ENCODE peak calls at places on chromosomes 2 and 18, in eight cellular contexts. A is neural progenitor cell; M is suprapubic skin; D is body of pancreas; T is sigmoid colon; Y is heart right ventricle; J is cardiac muscle cell; X is CD8-positive, alpha-beta T cell. Z is an unnamed sample.
A peak's percentile ranks its signal among the peaks of the same experiment; 100 is the strongest.

GRCh38 chr2:207767461-207768167 is 2.1 kb downstream of the FZD5 start:
- DNase-seq in Y (no peak), X (no peak), T (peak; percentile 80), D (peak; percentile 65), M (no peak), A (peak; percentile 82), J (peak; percentile 40), Z (no peak)

GRCh38 chr2:109157563-109158105 is 28.6 kb downstream of the SH3RF3 start:
- DNase-seq in A (no peak), J (no peak), Y (no peak), M (no peak), T (no peak), X (no peak), D (no peak), Z (no peak)

GRCh38 chr18:58194028-58194427 is 150.0 kb downstream of the NEDD4L start:
- DNase-seq in J (peak; percentile 57), T (no peak), D (peak; percentile 65), M (no peak), A (peak; percentile 63), X (no peak), Y (no peak), Z (no peak)

GRCh38 chr2:161709428-161709827 is 85.2 kb downstream of the SLC4A10 start:
- DNase-seq in D (no peak), Y (no peak), J (no peak), T (no peak), X (no peak), M (no peak), A (no peak), Z (no peak)

GRCh38 chr2:189014426-189015138 is 40.4 kb downstream of the COL3A1 start:
- DNase-seq in J (no peak), Y (no peak), T (no peak), M (no peak), A (no peak), D (peak; percentile 16), X (no peak), Z (no peak)

GRCh38 chr2:72915907-72916742 is 1.2 kb upstream of the EMX1 start:
- DNase-seq in A (peak; percentile 94), M (no peak), T (peak; percentile 66), X (peak; percentile 57), J (peak; percentile 76), D (peak; percentile 78), Y (no peak), Z (peak; percentile 28)

GRCh38 chr2:227717687-227718567 is at the start of gene SLC19A3:
- DNase-seq in Y (peak; percentile 81), T (peak; percentile 94), D (peak; percentile 90), J (peak; percentile 80), A (peak; percentile 94), M (peak; percentile 88), X (no peak), Z (no peak)

GRCh38 chr2:197786010-197786877 is 1.1 kb upstream of the BOLL start:
- DNase-seq in T (no peak), M (no peak), X (peak; percentile 66), J (peak; percentile 40), Y (peak; percentile 9), A (peak; percentile 76), D (peak; percentile 67), Z (peak; percentile 25)

GRCh38 chr2:217830061-217830460 is 172.7 kb downstream of the TNS1 start:
- DNase-seq in M (no peak), T (no peak), Y (no peak), A (no peak), X (no peak), D (no peak), J (no peak), Z (no peak)

GRCh38 chr2:127707890-127708648 is 6.8 kb downstream of the SFT2D3 start:
- DNase-seq in D (no peak), Y (no peak), A (no peak), X (no peak), M (no peak), J (no peak), T (peak; percentile 79), Z (no peak)

GRCh38 chr18:35495821-35496368 is 1.9 kb downstream of the INO80C start:
- DNase-seq in D (no peak), T (no peak), M (no peak), J (no peak), A (no peak), Y (no peak), X (no peak), Z (no peak)

GRCh38 chr2:28828382-28828781 is 17.7 kb downstream of the SPDYA start:
- DNase-seq in T (no peak), Y (no peak), M (no peak), X (no peak), D (no peak), A (no peak), J (no peak), Z (no peak)
- H3K9me3 ChIP-seq in T (no peaks in the 10 kb centered on the region), Y (no peaks in the 10 kb centered on the region), M (no peaks in the 10 kb centered on the region), X (no peaks in the 10 kb centered on the region), D (no peaks in the 10 kb centered on the region), A (no peaks in the 10 kb centered on the region), J (no peaks in the 10 kb centered on the region), Z (no peaks in the 10 kb centered on the region)

GRCh38 chr2:15117409-15118030 is 443.6 kb downstream of the NBAS start:
- DNase-seq in J (no peak), T (no peak), A (no peak), X (no peak), D (no peak), M (no peak), Y (no peak), Z (no peak)
- H3K9me3 ChIP-seq in J (no peaks in the 10 kb centered on the region), T (no peaks in the 10 kb centered on the region), A (peaks cover 5% of the 10 kb centered on the region), X (no peaks in the 10 kb centered on the region), D (no peaks in the 10 kb centered on the region), M (no peaks in the 10 kb centered on the region), Y (peaks cover 4% of the 10 kb centered on the region), Z (no peaks in the 10 kb centered on the region)

GRCh38 chr2:239727182-239727775 is 297.9 kb downstream of the NDUFA10 start:
- DNase-seq in D (no peak), A (no peak), T (peak; percentile 50), X (no peak), Y (no peak), J (no peak), M (peak; percentile 69), Z (no peak)

GRCh38 chr2:239726631-239727181 is 298.4 kb downstream of the NDUFA10 start:
- DNase-seq in D (no peak), M (peak; percentile 73), A (no peak), Y (no peak), J (no peak), T (peak; percentile 46), X (no peak), Z (peak; percentile 7)

GRCh38 chr2:239725551-239725890 is 299.6 kb downstream of the NDUFA10 start:
- DNase-seq in X (no peak), D (no peak), T (no peak), Y (no peak), J (no peak), A (no peak), M (peak; percentile 69), Z (no peak)

GRCh38 chr2:239724851-239725550 is 300.1 kb downstream of the NDUFA10 start:
- DNase-seq in J (no peak), T (peak; percentile 49), M (peak; percentile 75), Y (no peak), X (no peak), A (no peak), D (no peak), Z (no peak)

GRCh38 chr2:239726091-239726591 is 299.0 kb downstream of the NDUFA10 start:
- DNase-seq in Y (no peak), X (no peak), J (no peak), T (peak; percentile 62), D (no peak), A (no peak), M (peak; percentile 72), Z (no peak)
- H3K9me3 ChIP-seq in Y (no peaks in the 10 kb centered on the region), X (no peaks in the 10 kb centered on the region), J (no peaks in the 10 kb centered on the region), T (no peaks in the 10 kb centered on the region), D (no peaks in the 10 kb centered on the region), A (no peaks in the 10 kb centered on the region), M (no peaks in the 10 kb centered on the region), Z (no peaks in the 10 kb centered on the region)

DNA sequence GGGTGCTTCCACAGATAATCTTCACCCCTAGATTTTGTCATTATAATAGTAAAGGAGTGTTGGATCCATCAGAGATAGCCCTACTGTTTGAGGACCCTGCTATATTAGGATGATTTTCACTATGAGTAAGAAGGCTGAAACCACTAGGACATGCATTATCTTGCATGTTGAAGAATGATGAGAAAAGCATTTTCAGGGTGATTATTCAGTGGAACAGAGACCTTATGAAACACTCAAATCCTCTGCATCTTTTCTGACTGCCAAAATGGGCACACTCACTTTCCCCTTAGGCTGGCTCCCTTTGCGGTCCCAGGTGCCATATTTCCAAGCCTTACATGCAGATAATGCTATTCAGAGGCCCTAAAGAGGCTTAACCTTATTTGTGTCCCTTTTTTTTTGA is 296.9 kb downstream of the RND3 start:
- DNase-seq in Y (no peak), D (no peak), A (no peak), M (no peak), X (no peak), J (no peak), T (no peak), Z (no peak)
- H3K9me3 ChIP-seq in Y (no peaks in the 10 kb centered on the region), D (no peaks in the 10 kb centered on the region), A (peaks cover 3% of the 10 kb centered on the region), M (peaks cover 4% of the 10 kb centered on the region), X (no peaks in the 10 kb centered on the region), J (no peaks in the 10 kb centered on the region), T (no peaks in the 10 kb centered on the region), Z (no peaks in the 10 kb centered on the region)

GRCh38 chr2:5020451-5020850 is 671.7 kb upstream of the SOX11 start:
- DNase-seq in M (no peak), T (no peak), J (peak; percentile 25), X (no peak), D (no peak), A (no peak), Y (no peak), Z (no peak)
- H3K9me3 ChIP-seq in M (peaks cover 4% of the 10 kb centered on the region), T (peaks cover 3% of the 10 kb centered on the region), J (no peaks in the 10 kb centered on the region), X (no peaks in the 10 kb centered on the region), D (no peaks in the 10 kb centered on the region), A (peaks cover 5% of the 10 kb centered on the region), Y (peaks cover 4% of the 10 kb centered on the region), Z (no peaks in the 10 kb centered on the region)